ENCODE peak calls at places on chromosomes 7 and 10, in six cellular contexts. One of them, this sample, is unnamed.

GRCh38 chr7:21942955-21943354 is 2.7 kb downstream of the CDCA7L start:
- DNase-seq in left ventricle myocardium inferior: no peak
- DNase-seq in H54: no peak
- DNase-seq in stimulated activated CD4-positive, alpha-beta T cell treated with anti-CD3 and anti-CD28 coated beads, Interleukin-1b, Interleukin-23, amount 100 ng/mL, for 4 hours: no peak
- DNase-seq in GM18507: no peak
- DNase-seq in AG20443: no peak
- DNase-seq in this sample: no peak

GRCh38 chr7:108451296-108451848 is 4.9 kb downstream of the NRCAM start:
- DNase-seq in left ventricle myocardium inferior: no peak
- DNase-seq in H54: no peak
- DNase-seq in stimulated activated CD4-positive, alpha-beta T cell treated with anti-CD3 and anti-CD28 coated beads, Interleukin-1b, Interleukin-23, amount 100 ng/mL, for 4 hours: no peak
- DNase-seq in GM18507: no peak
- DNase-seq in AG20443: no peak
- DNase-seq in this sample: no peak

GRCh38 chr7:102410123-102410522 is 14.0 kb downstream of the PRKRIP1 start:
- DNase-seq in left ventricle myocardium inferior: no peak
- DNase-seq in H54: no peak
- DNase-seq in stimulated activated CD4-positive, alpha-beta T cell treated with anti-CD3 and anti-CD28 coated beads, Interleukin-1b, Interleukin-23, amount 100 ng/mL, for 4 hours: no peak
- DNase-seq in GM18507: no peak
- DNase-seq in AG20443: no peak
- DNase-seq in this sample: no peak

GRCh38 chr7:135111379-135111778 is 36.5 kb upstream of the TMEM140 start:
- DNase-seq in left ventricle myocardium inferior: no peak
- DNase-seq in H54: no peak
- DNase-seq in stimulated activated CD4-positive, alpha-beta T cell treated with anti-CD3 and anti-CD28 coated beads, Interleukin-1b, Interleukin-23, amount 100 ng/mL, for 4 hours: no peak
- DNase-seq in GM18507: no peak
- DNase-seq in AG20443: no peak
- DNase-seq in this sample: no peak

GRCh38 chr10:114308470-114309110 is 69.5 kb downstream of the VWA2 start:
- DNase-seq in left ventricle myocardium inferior: no peak
- DNase-seq in H54: no peak
- DNase-seq in stimulated activated CD4-positive, alpha-beta T cell treated with anti-CD3 and anti-CD28 coated beads, Interleukin-1b, Interleukin-23, amount 100 ng/mL, for 4 hours: no peak
- DNase-seq in GM18507: no peak
- DNase-seq in AG20443: no peak
- DNase-seq in this sample: no peak

GRCh38 chr7:149642579-149642978 is 130.8 kb downstream of the ZNF467 start:
- DNase-seq in left ventricle myocardium inferior: peak; percentile 53
- DNase-seq in H54: no peak
- DNase-seq in stimulated activated CD4-positive, alpha-beta T cell treated with anti-CD3 and anti-CD28 coated beads, Interleukin-1b, Interleukin-23, amount 100 ng/mL, for 4 hours: no peak
- DNase-seq in GM18507: no peak
- DNase-seq in AG20443: no peak
- DNase-seq in this sample: no peak

GRCh38 chr7:67659066-67659465 is 662.4 kb downstream of the TYW1 start:
- DNase-seq in left ventricle myocardium inferior: no peak
- DNase-seq in H54: no peak
- DNase-seq in stimulated activated CD4-positive, alpha-beta T cell treated with anti-CD3 and anti-CD28 coated beads, Interleukin-1b, Interleukin-23, amount 100 ng/mL, for 4 hours: no peak
- DNase-seq in GM18507: no peak
- DNase-seq in AG20443: no peak
- DNase-seq in this sample: no peak

GRCh38 chr7:75572814-75573213 is 80.7 kb downstream of the SPDYE5 start:
- DNase-seq in left ventricle myocardium inferior: no peak
- DNase-seq in H54: no peak
- DNase-seq in stimulated activated CD4-positive, alpha-beta T cell treated with anti-CD3 and anti-CD28 coated beads, Interleukin-1b, Interleukin-23, amount 100 ng/mL, for 4 hours: no peak
- DNase-seq in GM18507: no peak
- DNase-seq in AG20443: no peak
- DNase-seq in this sample: no peak

GRCh38 chr7:37698782-37699181 is 15.2 kb downstream of the GPR141 start:
- DNase-seq in left ventricle myocardium inferior: no peak
- DNase-seq in H54: no peak
- DNase-seq in stimulated activated CD4-positive, alpha-beta T cell treated with anti-CD3 and anti-CD28 coated beads, Interleukin-1b, Interleukin-23, amount 100 ng/mL, for 4 hours: no peak
- DNase-seq in GM18507: no peak
- DNase-seq in AG20443: no peak
- DNase-seq in this sample: no peak

GRCh38 chr10:102611514-102612095 is 32.7 kb upstream of the TRIM8 start:
- DNase-seq in left ventricle myocardium inferior: no peak
- DNase-seq in H54: peak; percentile 53
- DNase-seq in stimulated activated CD4-positive, alpha-beta T cell treated with anti-CD3 and anti-CD28 coated beads, Interleukin-1b, Interleukin-23, amount 100 ng/mL, for 4 hours: no peak
- DNase-seq in GM18507: no peak
- DNase-seq in AG20443: no peak
- DNase-seq in this sample: no peak

GRCh38 chr10:71291501-71291900 is 27.6 kb upstream of the SLC29A3 start:
- DNase-seq in left ventricle myocardium inferior: no peak
- DNase-seq in H54: no peak
- DNase-seq in stimulated activated CD4-positive, alpha-beta T cell treated with anti-CD3 and anti-CD28 coated beads, Interleukin-1b, Interleukin-23, amount 100 ng/mL, for 4 hours: no peak
- DNase-seq in GM18507: no peak
- DNase-seq in AG20443: no peak
- DNase-seq in this sample: no peak

GRCh38 chr10:7817576-7817975 is 729 bp upstream of the TAF3 start:
- DNase-seq in left ventricle myocardium inferior: no peak
- DNase-seq in H54: no peak
- DNase-seq in stimulated activated CD4-positive, alpha-beta T cell treated with anti-CD3 and anti-CD28 coated beads, Interleukin-1b, Interleukin-23, amount 100 ng/mL, for 4 hours: no peak
- DNase-seq in GM18507: no peak
- DNase-seq in AG20443: no peak
- DNase-seq in this sample: no peak

GRCh38 chr7:134701272-134701671 is 54.6 kb downstream of the BPGM start:
- DNase-seq in left ventricle myocardium inferior: no peak
- DNase-seq in H54: no peak
- DNase-seq in stimulated activated CD4-positive, alpha-beta T cell treated with anti-CD3 and anti-CD28 coated beads, Interleukin-1b, Interleukin-23, amount 100 ng/mL, for 4 hours: no peak
- DNase-seq in GM18507: no peak
- DNase-seq in AG20443: no peak
- DNase-seq in this sample: no peak

GRCh38 chr7:43513236-43513635 is 69.7 kb upstream of the STK17A start:
- DNase-seq in left ventricle myocardium inferior: no peak
- DNase-seq in H54: no peak
- DNase-seq in stimulated activated CD4-positive, alpha-beta T cell treated with anti-CD3 and anti-CD28 coated beads, Interleukin-1b, Interleukin-23, amount 100 ng/mL, for 4 hours: no peak
- DNase-seq in GM18507: no peak
- DNase-seq in AG20443: no peak
- DNase-seq in this sample: no peak

GRCh38 chr7:148110097-148110868 is 480.3 kb upstream of the C7orf33 start:
- DNase-seq in left ventricle myocardium inferior: no peak
- DNase-seq in H54: no peak
- DNase-seq in stimulated activated CD4-positive, alpha-beta T cell treated with anti-CD3 and anti-CD28 coated beads, Interleukin-1b, Interleukin-23, amount 100 ng/mL, for 4 hours: no peak
- DNase-seq in GM18507: no peak
- DNase-seq in AG20443: no peak
- DNase-seq in this sample: no peak

GRCh38 chr7:156984209-156984891 is 26.1 kb downstream of the MNX1 start:
- DNase-seq in left ventricle myocardium inferior: no peak
- DNase-seq in H54: no peak
- DNase-seq in stimulated activated CD4-positive, alpha-beta T cell treated with anti-CD3 and anti-CD28 coated beads, Interleukin-1b, Interleukin-23, amount 100 ng/mL, for 4 hours: no peak
- DNase-seq in GM18507: no peak
- DNase-seq in AG20443: peak; percentile 82
- DNase-seq in this sample: no peak

GRCh38 chr10:94617389-94617944 is 66.1 kb upstream of the CYP2C18 start:
- DNase-seq in left ventricle myocardium inferior: no peak
- DNase-seq in H54: no peak
- DNase-seq in stimulated activated CD4-positive, alpha-beta T cell treated with anti-CD3 and anti-CD28 coated beads, Interleukin-1b, Interleukin-23, amount 100 ng/mL, for 4 hours: no peak
- DNase-seq in GM18507: no peak
- DNase-seq in AG20443: no peak
- DNase-seq in this sample: no peak